ENCODE peak calls at places on chromosomes 7 and 10, in five cellular contexts. F is HEK293T, Y is mesothelial cell of epicardium, Q is pons, B is iPS-NIHi11. K is an unnamed sample.

GRCh38 chr10:22252286-22252800 is 34.5 kb upstream of the EBLN1 start:
- DNase-seq in Q (no peak), Y (peak), F (no peak), B (peak), K (peak)

GRCh38 chr10:61761825-61762217 is 99.1 kb downstream of the CABCOCO1 start:
- DNase-seq in F (no peak), Y (no peak), B (no peak), Q (peak), K (no peak)

GRCh38 chr10:83764681-83765080 is 374.6 kb upstream of the GHITM start:
- DNase-seq in B (no peak), F (no peak), Y (no peak), Q (no peak), K (peak)

GRCh38 chr10:48300556-48300955 is 5.9 kb upstream of the MAPK8 start:
- DNase-seq in Q (peak), F (no peak), B (peak), Y (no peak), K (no peak)

GRCh38 chr10:50883624-50884023 is 1.8 kb downstream of the A1CF start:
- DNase-seq in F (no peak), Y (no peak), B (no peak), Q (no peak), K (no peak)

GRCh38 chr10:110137142-110137545 is 70.3 kb upstream of the MXI1 start:
- DNase-seq in F (peak), B (peak), Q (peak), Y (no peak), K (peak)

GRCh38 chr10:17247210-17247609 is 19.2 kb downstream of the VIM start:
- DNase-seq in B (no peak), Y (no peak), Q (no peak), F (no peak), K (no peak)

GRCh38 chr10:69636626-69637550 is 6.8 kb downstream of the FAM241B start:
- DNase-seq in B (peak), Q (no peak), F (no peak), Y (peak), K (peak)

GRCh38 chr7:17706734-17707133 is 233.6 kb downstream of the SNX13 start:
- DNase-seq in Y (peak), B (peak), Q (peak), F (peak), K (peak)

GRCh38 chr10:84256510-84257342 is 11.9 kb downstream of the RGR start:
- DNase-seq in Y (peak), B (peak), F (no peak), Q (peak), K (peak)

GRCh38 chr10:62224606-62225005 is 44.0 kb downstream of the RTKN2 start:
- DNase-seq in B (peak), Q (no peak), Y (no peak), F (no peak), K (peak)

GRCh38 chr7:24786306-24786705 is 29.0 kb upstream of the GSDME start:
- DNase-seq in Y (no peak), B (no peak), Q (no peak), F (no peak), K (no peak)

GRCh38 chr7:55348502-55348901 is 16.6 kb upstream of the LANCL2 start:
- DNase-seq in F (no peak), Y (no peak), Q (no peak), B (no peak), K (no peak)

GRCh38 chr7:5310822-5311405 is 28.2 kb downstream of the SLC29A4 start:
- DNase-seq in B (no peak), Q (no peak), Y (no peak), F (no peak), K (no peak)

GRCh38 chr10:113853577-113854018 is 284 bp downstream of the DCLRE1A start:
- DNase-seq in B (no peak), Y (no peak), F (no peak), Q (peak), K (no peak)

GRCh38 chr10:14528450-14528849 is 197.7 kb upstream of the FRMD4A start:
- DNase-seq in Q (no peak), F (no peak), Y (no peak), B (no peak), K (no peak)

GRCh38 chr10:99331207-99331803 is 2.1 kb downstream of the CNNM1 start:
- DNase-seq in B (peak), Q (no peak), F (no peak), Y (no peak), K (peak)

GRCh38 chr10:100939763-100940344 is 27.1 kb downstream of the SLF2 start:
- DNase-seq in B (no peak), F (no peak), Q (no peak), Y (no peak), K (no peak)

GRCh38 chr7:46751471-46751870 is 830.4 kb upstream of the IGFBP3 start:
- DNase-seq in F (no peak), Y (no peak), Q (no peak), B (no peak), K (no peak)

GRCh38 chr7:27793780-27794179 is 53.8 kb downstream of the TAX1BP1 start:
- DNase-seq in Y (no peak), F (no peak), B (no peak), Q (no peak), K (no peak)

GRCh38 chr7:405489-406211 is 114.0 kb downstream of the PDGFA start:
- DNase-seq in Q (no peak), Y (peak), B (peak), F (no peak), K (no peak)

GRCh38 chr10:12348870-12349627 is at the start of gene CAMK1D:
- DNase-seq in F (peak), B (peak), Y (peak), Q (peak), K (peak)

GRCh38 chr7:39734605-39735004 is 111.2 kb downstream of the RALA start:
- DNase-seq in F (no peak), Y (no peak), Q (no peak), B (no peak), K (peak)

GRCh38 chr10:101817542-101818118 is 614 bp downstream of the OGA start:
- DNase-seq in F (peak), Y (peak), Q (peak), B (peak), K (peak)

GRCh38 chr7:3267928-3268690 is 32.9 kb upstream of the SDK1 start:
- DNase-seq in F (no peak), B (no peak), Y (no peak), Q (no peak), K (no peak)

K was measured in mesendoderm.